ENCODE peak calls at places on chromosomes 3 and 15, in five cellular contexts. R is SK-N-SH; N is Peyer's patch; E is CD4-positive, alpha-beta memory T cell; B is H9. Y is an unnamed sample.
A peak's percentile ranks its signal among the peaks of the same experiment; 100 is the strongest.

GRCh38 chr3:172685331-172686214 is 25.3 kb downstream of the NCEH1 start:
- DNase-seq in E (no peak), B (no peak), N (no peak), R (no peak), Y (no peak)

GRCh38 chr15:68517285-68517711 is 61.5 kb upstream of the CORO2B start:
- DNase-seq in B (peak; percentile 72), E (no peak), R (no peak), N (no peak), Y (no peak)

GRCh38 chr3:52822363-52822762 is 8.1 kb downstream of the ITIH4 start:
- DNase-seq in E (no peak), R (no peak), N (no peak), B (no peak), Y (no peak)

GRCh38 chr15:96889734-96890480 is 559.4 kb downstream of the NR2F2 start:
- DNase-seq in B (no peak), N (no peak), E (no peak), R (no peak), Y (no peak)

GRCh38 chr3:143236226-143236964 is 116.8 kb downstream of the CHST2 start:
- DNase-seq in R (no peak), E (no peak), B (no peak), N (no peak), Y (no peak)

GRCh38 chr3:13053425-13053824 is 19.8 kb downstream of the IQSEC1 start:
- DNase-seq in B (no peak), R (no peak), E (no peak), N (no peak), Y (no peak)

GRCh38 chr15:40927497-40928346 is 1.4 kb upstream of the DLL4 start:
- DNase-seq in E (no peak), N (peak; percentile 65), B (no peak), R (peak; percentile 62), Y (peak; percentile 82)

GRCh38 chr3:101185341-101185740 is 135.0 kb downstream of the IMPG2 start:
- DNase-seq in B (no peak), E (no peak), R (no peak), N (no peak), Y (no peak)

GRCh38 chr3:104604326-104605010 is 762.2 kb upstream of the ALCAM start:
- DNase-seq in B (no peak), E (no peak), R (no peak), N (no peak), Y (no peak)

GRCh38 chr3:71095511-71096305 is 487.8 kb downstream of the FOXP1 start:
- DNase-seq in R (no peak), N (no peak), B (no peak), E (no peak), Y (no peak)

GRCh38 chr3:128549283-128550112 is 56.5 kb upstream of the GATA2 start:
- DNase-seq in N (peak; percentile 42), B (no peak), R (peak; percentile 80), E (no peak), Y (no peak)

GRCh38 chr3:46701211-46701939 is at the start of gene TMIE:
- DNase-seq in N (no peak), B (no peak), E (no peak), R (peak; percentile 87), Y (no peak)

GRCh38 chr15:74270155-74270554 is 34.0 kb downstream of the CCDC33 start:
- DNase-seq in N (no peak), E (no peak), R (no peak), B (no peak), Y (no peak)

GRCh38 chr15:83793069-83793468 is 139.1 kb downstream of the ADAMTSL3 start:
- DNase-seq in B (no peak), R (no peak), E (no peak), N (no peak), Y (no peak)

GRCh38 chr3:44712455-44713075 is at the start of gene ZNF502:
- DNase-seq in N (peak; percentile 88), E (peak; percentile 53), B (peak; percentile 76), R (peak; percentile 91), Y (peak; percentile 92)

GRCh38 chr3:52286777-52287110 is 884 bp upstream of the GLYCTK start:
- DNase-seq in E (no peak), R (no peak), B (no peak), N (no peak), Y (no peak)

GRCh38 chr3:159892171-159892791 is 96.4 kb upstream of the IL12A start:
- DNase-seq in E (no peak), R (no peak), B (no peak), N (no peak), Y (no peak)

GRCh38 chr3:124648551-124648950 is 81.7 kb upstream of the UMPS start:
- DNase-seq in E (no peak), B (no peak), N (no peak), R (peak; percentile 29), Y (no peak)

GRCh38 chr3:124115965-124116364 is 124.0 kb upstream of the ROPN1 start:
- DNase-seq in B (no peak), R (no peak), N (no peak), E (no peak), Y (no peak)

GRCh38 chr3:54038391-54038790 is 84.0 kb upstream of the CACNA2D3 start:
- DNase-seq in N (no peak), E (no peak), R (no peak), B (no peak), Y (no peak)

GRCh38 chr15:25246641-25247417 is 192.0 kb downstream of the UBE3A start:
- DNase-seq in E (no peak), N (peak; percentile 30), R (no peak), B (peak; percentile 12), Y (peak; percentile 2)

GRCh38 chr15:25242957-25243799 is 195.6 kb downstream of the UBE3A start:
- DNase-seq in B (peak; percentile 12), R (no peak), E (no peak), N (peak; percentile 34), Y (no peak)

GRCh38 chr15:25245801-25246622 is 192.8 kb downstream of the UBE3A start:
- DNase-seq in B (peak; percentile 13), N (peak; percentile 11), E (no peak), R (no peak), Y (no peak)

GRCh38 chr15:25243800-25244097 is 195.1 kb downstream of the UBE3A start:
- DNase-seq in N (peak; percentile 21), R (no peak), B (peak; percentile 8), E (no peak), Y (peak; percentile 2)

DNA sequence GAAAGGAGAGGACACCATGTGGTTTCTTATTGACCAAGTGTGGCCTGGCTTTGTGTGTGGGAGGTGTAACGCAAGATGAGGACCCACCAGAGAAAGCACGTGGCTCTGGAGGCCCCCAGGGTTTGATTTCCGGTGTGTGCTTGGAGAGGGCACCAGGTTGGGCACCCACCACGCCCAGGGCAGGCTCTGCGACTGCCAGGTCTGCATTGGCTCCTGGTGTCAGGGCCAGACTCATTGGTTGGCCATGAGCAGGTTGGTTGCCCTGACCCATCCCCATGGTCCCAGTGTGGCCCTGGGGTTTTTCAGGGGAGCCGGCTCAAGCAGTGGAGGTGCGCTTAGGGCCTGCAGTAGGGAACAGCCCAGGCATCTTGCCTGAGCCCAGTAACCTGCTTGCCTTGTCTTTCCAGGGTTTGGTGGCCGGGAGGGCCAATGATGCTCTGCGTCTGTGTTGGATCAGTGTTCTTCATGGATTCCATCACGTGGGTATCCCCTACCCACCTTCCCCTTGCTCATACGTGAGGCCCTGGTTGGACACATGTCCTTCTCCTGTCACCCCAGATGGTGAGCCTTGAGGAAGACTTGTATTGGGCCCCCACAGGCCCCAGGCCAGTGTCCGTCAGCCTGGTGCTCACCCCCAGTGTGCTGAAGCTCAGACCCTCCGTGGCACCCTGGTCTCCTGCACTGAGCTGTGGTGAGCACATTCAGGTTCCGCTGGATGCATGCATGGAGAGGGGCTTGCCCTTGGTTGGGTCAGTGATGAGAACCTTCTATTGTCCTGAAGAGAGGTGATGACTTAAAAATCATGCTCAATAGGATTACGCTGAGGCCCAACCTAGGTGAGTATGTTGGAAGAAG is 193.9 kb downstream of the UBE3A start:
- DNase-seq in E (no peak), R (no peak), B (peak; percentile 14), N (peak; percentile 31), Y (peak; percentile 2)
- H3K9me3 ChIP-seq in E (no peaks in the 10 kb centered on the region), R (no peaks in the 10 kb centered on the region), B (peaks cover 47% of the 10 kb centered on the region), N (no peaks in the 10 kb centered on the region), Y (peaks cover 5% of the 10 kb centered on the region)

DNA sequence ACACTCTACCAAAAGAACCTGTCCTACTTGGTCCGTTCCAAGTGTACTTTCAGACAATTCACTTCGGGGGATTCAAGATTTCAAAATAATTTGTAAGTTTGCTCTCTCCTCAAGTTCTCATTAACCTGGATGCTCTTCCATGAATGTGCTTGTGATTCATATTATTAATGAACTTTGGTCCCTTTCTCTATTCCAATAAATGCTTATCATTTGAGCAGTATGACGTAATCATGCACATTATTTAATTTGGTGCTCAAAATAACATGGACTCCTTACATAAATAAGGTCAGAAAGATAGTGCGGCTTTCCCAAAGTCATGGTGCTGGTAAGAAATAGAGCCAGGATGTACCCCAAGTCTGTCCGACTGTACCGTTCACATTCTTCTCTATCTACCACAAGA is 323.2 kb upstream of the SLCO3A1 start:
- DNase-seq in R (no peak), E (no peak), B (no peak), N (no peak), Y (no peak)
- H3K27ac ChIP-seq in R (no peak overlapping the region), E (no peak overlapping the region), B (no peak overlapping the region), N (no peak overlapping the region), Y (no peak overlapping the region)

GRCh38 chr15:27573800-27574485 is 525.2 kb downstream of the OCA2 start:
- DNase-seq in N (no peak), R (peak; percentile 30), B (no peak), E (no peak), Y (peak; percentile 48)
- H3K9me3 ChIP-seq in N (no peaks in the 10 kb centered on the region), R (peaks cover 3% of the 10 kb centered on the region), B (no peaks in the 10 kb centered on the region), E (no peaks in the 10 kb centered on the region), Y (no peaks in the 10 kb centered on the region)

GRCh38 chr3:63945558-63946096 is 33.4 kb upstream of the SCAANT1 start:
- DNase-seq in R (no peak), B (no peak), N (no peak), E (no peak), Y (no peak)
- H3K27ac ChIP-seq in R (no peak overlapping the region), B (no peak overlapping the region), N (no peak overlapping the region), E (no peak overlapping the region), Y (no peak overlapping the region)

GRCh38 chr15:42070276-42070965 is 23.9 kb downstream of the PLA2G4D start:
- DNase-seq in E (no peak), B (no peak), N (no peak), R (no peak), Y (no peak)
- H3K9me3 ChIP-seq in E (no peaks in the 10 kb centered on the region), B (no peaks in the 10 kb centered on the region), N (no peaks in the 10 kb centered on the region), R (no peaks in the 10 kb centered on the region), Y (no peaks in the 10 kb centered on the region)

GRCh38 chr3:134093906-134094305 is 64.2 kb upstream of the SLCO2A1 start:
- DNase-seq in N (no peak), E (no peak), B (no peak), R (no peak), Y (no peak)
- H3K27ac ChIP-seq in N (no peak overlapping the region), E (no peak overlapping the region), B (no peak overlapping the region), R (no peak overlapping the region), Y (no peak overlapping the region)